ENCODE peak calls at places on chromosomes 3 and 15, in eight cellular contexts. B is heart left ventricle, V is fibroblast of lung, N is endothelial cell of umbilical vein, X is HCT116, U is PC-9, T is tibial artery, P is lower lobe of right lung. E is an unnamed sample.

GRCh38 chr15:59549339-59549807 is 62.2 kb upstream of the GCNT3 start:
- DNase-seq in X (no peak), N (no peak), T (no peak), V (no peak), P (no peak), U (no peak), B (no peak), E (no peak)

GRCh38 chr3:159170436-159171003 is 368.7 kb downstream of the MFSD1 start:
- DNase-seq in N (no peak), V (no peak), U (no peak), T (no peak), B (no peak), P (no peak), X (no peak), E (no peak)

GRCh38 chr15:69032703-69033373 is 18.3 kb downstream of the NOX5 start:
- DNase-seq in T (no peak), V (no peak), U (no peak), P (no peak), B (no peak), X (no peak), N (no peak), E (no peak)

GRCh38 chr3:49785565-49786356 is 581 bp downstream of the IP6K1 start:
- DNase-seq in N (peak; percentile 62), V (peak; percentile 33), U (no peak), B (no peak), P (no peak), X (no peak), T (no peak), E (no peak)

GRCh38 chr15:46297766-46298165 is 662.9 kb downstream of the SQOR start:
- DNase-seq in P (no peak), U (no peak), B (no peak), T (no peak), V (no peak), N (no peak), X (no peak), E (no peak)

GRCh38 chr15:70512772-70513362 is 250.5 kb downstream of the UACA start:
- DNase-seq in B (no peak), U (peak; percentile 43), V (peak; percentile 62), N (peak; percentile 34), X (peak; percentile 71), T (no peak), P (peak; percentile 73), E (peak; percentile 72)

GRCh38 chr3:195904364-195904763 is 4.0 kb downstream of the TNK2 start:
- DNase-seq in T (no peak), X (no peak), V (no peak), U (no peak), N (no peak), B (no peak), P (no peak), E (no peak)

GRCh38 chr3:44117239-44117638 is 124.4 kb upstream of the TOPAZ1 start:
- DNase-seq in T (no peak), U (peak; percentile 38), B (no peak), N (no peak), V (no peak), P (no peak), X (no peak), E (no peak)

GRCh38 chr3:149657458-149657795 is 398 bp downstream of the WWTR1 start:
- DNase-seq in N (no peak), B (peak; percentile 56), T (peak; percentile 84), X (no peak), U (no peak), P (peak; percentile 57), V (peak; percentile 70), E (no peak)

GRCh38 chr15:52254331-52254730 is 41.3 kb downstream of the MYO5C start:
- DNase-seq in B (no peak), V (no peak), T (no peak), U (no peak), N (peak; percentile 5), X (no peak), P (no peak), E (no peak)

GRCh38 chr3:67515778-67516177 is 138.6 kb downstream of the SUCLG2 start:
- DNase-seq in N (peak; percentile 16), U (no peak), T (no peak), V (no peak), B (no peak), X (no peak), P (no peak), E (no peak)

GRCh38 chr3:10354373-10355015 is 33.6 kb upstream of the SEC13 start:
- DNase-seq in B (no peak), X (no peak), N (no peak), P (peak; percentile 4), T (no peak), U (no peak), V (no peak), E (no peak)

GRCh38 chr3:54853573-54854404 is 74.1 kb downstream of the LRTM1 start:
- DNase-seq in V (peak; percentile 70), T (peak; percentile 78), X (no peak), N (peak; percentile 38), U (peak; percentile 67), P (peak; percentile 74), B (peak; percentile 71), E (peak; percentile 93)

GRCh38 chr3:124282751-124283643 is 291.1 kb upstream of the ROPN1 start:
- DNase-seq in U (no peak), V (no peak), T (no peak), B (no peak), X (no peak), N (no peak), P (no peak), E (no peak)

GRCh38 chr3:169722715-169723114 is 42.1 kb downstream of the TERC start:
- DNase-seq in B (no peak), T (no peak), P (no peak), V (no peak), X (no peak), U (no peak), N (no peak), E (no peak)

GRCh38 chr15:31265090-31265870 is 61.4 kb upstream of the KLF13 start:
- DNase-seq in B (no peak), N (no peak), P (no peak), X (no peak), U (no peak), T (peak; percentile 58), V (no peak), E (no peak)

GRCh38 chr3:112656045-112656444 is 15.1 kb upstream of the CCDC80 start:
- DNase-seq in N (no peak), P (no peak), V (no peak), X (no peak), T (no peak), B (no peak), U (no peak), E (no peak)

GRCh38 chr3:180142041-180142440 is 105.3 kb upstream of the PEX5L start:
- DNase-seq in P (no peak), B (no peak), U (no peak), N (no peak), V (no peak), T (no peak), X (no peak), E (no peak)

GRCh38 chr15:59830873-59831272 is 141.8 kb upstream of the BNIP2 start:
- DNase-seq in V (no peak), N (no peak), X (no peak), B (no peak), U (no peak), T (no peak), P (no peak), E (no peak)

GRCh38 chr3:127421943-127422662 is 134.3 kb upstream of the PRR20G start:
- DNase-seq in V (no peak), P (no peak), B (no peak), U (no peak), N (no peak), X (no peak), T (peak; percentile 42), E (no peak)
- H3K4me1 ChIP-seq in V (no peaks in the 10 kb centered on the region), P (no peaks in the 10 kb centered on the region), B (no peaks in the 10 kb centered on the region), U (no peaks in the 10 kb centered on the region), N (no peaks in the 10 kb centered on the region), X (no peaks in the 10 kb centered on the region), T (no peaks in the 10 kb centered on the region), E (no peaks in the 10 kb centered on the region)

DNA sequence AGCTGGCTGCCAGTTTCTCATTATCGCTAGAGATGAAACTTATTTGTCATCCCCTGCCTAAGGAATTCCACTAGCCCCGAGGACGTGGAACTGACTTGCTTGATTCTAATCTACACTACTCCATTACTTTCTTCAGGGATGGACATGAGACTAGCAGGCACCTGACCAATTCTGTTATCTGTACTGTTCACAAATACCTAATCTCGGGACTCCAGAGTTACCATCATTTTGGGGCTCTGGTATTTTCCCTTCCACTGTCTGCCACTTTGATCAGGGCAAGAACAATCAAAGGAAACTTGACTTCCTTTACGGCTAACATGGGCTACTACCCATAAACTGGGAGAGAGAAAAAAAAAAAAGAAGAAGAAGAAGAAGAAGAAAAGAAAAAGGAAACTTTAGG is 27.8 kb downstream of the BMF start:
- DNase-seq in B (no peak), P (no peak), N (peak; percentile 85), V (no peak), T (peak; percentile 13), U (no peak), X (no peak), E (no peak)
- H3K4me1 ChIP-seq in B (peaks cover 32% of the 10 kb centered on the region), P (peaks cover 28% of the 10 kb centered on the region), N (peaks cover 28% of the 10 kb centered on the region), V (peaks cover 11% of the 10 kb centered on the region), T (peaks cover 8% of the 10 kb centered on the region), U (peaks cover 34% of the 10 kb centered on the region), X (peaks cover 17% of the 10 kb centered on the region), E (peaks cover 11% of the 10 kb centered on the region)

GRCh38 chr3:72388117-72388516 is 460.1 kb downstream of the SHQ1 start:
- DNase-seq in P (no peak), T (no peak), V (no peak), B (no peak), X (no peak), N (no peak), U (no peak), E (no peak)

GRCh38 chr3:72391659-72392058 is 456.6 kb downstream of the SHQ1 start:
- DNase-seq in N (no peak), U (no peak), X (no peak), T (no peak), P (no peak), V (no peak), B (no peak), E (no peak)

GRCh38 chr3:72386322-72386721 is 461.9 kb downstream of the SHQ1 start:
- DNase-seq in T (no peak), N (no peak), U (no peak), P (no peak), X (no peak), B (no peak), V (no peak), E (no peak)

GRCh38 chr3:72390841-72391240 is 457.4 kb downstream of the SHQ1 start:
- DNase-seq in T (no peak), V (no peak), P (no peak), B (no peak), N (no peak), X (no peak), U (no peak), E (no peak)

DNA sequence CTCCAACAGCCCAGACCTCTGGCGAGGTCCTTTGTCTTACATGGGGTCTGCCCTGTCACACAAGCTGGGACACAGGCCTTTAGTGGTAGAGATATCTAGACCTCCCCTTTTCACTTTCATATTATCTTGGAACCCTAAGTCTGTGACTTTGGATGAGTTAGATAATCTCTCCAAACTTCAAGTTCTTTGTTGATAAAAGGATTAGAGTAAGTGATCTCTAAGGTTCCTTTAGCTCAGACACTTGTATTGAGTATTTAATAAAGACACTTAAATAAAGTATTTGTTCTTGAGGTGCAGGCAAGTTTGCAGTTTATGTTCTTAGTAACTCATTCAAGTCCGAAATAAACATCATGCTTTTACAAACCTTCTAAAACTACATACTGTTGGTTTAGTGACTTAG is 459.6 kb downstream of the SHQ1 start:
- DNase-seq in V (no peak), N (no peak), P (no peak), T (no peak), B (no peak), X (no peak), U (no peak), E (no peak)
- H3K4me1 ChIP-seq in V (no peaks in the 10 kb centered on the region), N (no peaks in the 10 kb centered on the region), P (peaks cover 64% of the 10 kb centered on the region), T (peaks cover 4% of the 10 kb centered on the region), B (peaks cover 19% of the 10 kb centered on the region), X (no peaks in the 10 kb centered on the region), U (no peaks in the 10 kb centered on the region), E (peaks cover 11% of the 10 kb centered on the region)

GRCh38 chr15:73987646-73988045 is 4.4 kb downstream of the STOML1 start:
- DNase-seq in P (no peak), V (no peak), T (no peak), U (no peak), N (peak; percentile 49), B (no peak), X (no peak), E (no peak)
- H3K4me1 ChIP-seq in P (peaks cover 91% of the 10 kb centered on the region), V (peaks cover 61% of the 10 kb centered on the region), T (peaks cover 55% of the 10 kb centered on the region), U (peaks cover 59% of the 10 kb centered on the region), N (peaks cover 58% of the 10 kb centered on the region), B (peaks cover 96% of the 10 kb centered on the region), X (peaks cover 31% of the 10 kb centered on the region), E (peaks cover 38% of the 10 kb centered on the region)

E was measured in right cardiac atrium.